ENCODE peak calls at places on chromosomes 16 and 17, in seven cellular contexts. A, V, B, P, O, H and K are unnamed samples.

GRCh38 chr17:34847939-34848338 is 113.3 kb downstream of the CCT6B start:
- DNase-seq in A (no peak), V (no peak), B (no peak), P (no peak), O (peak; percentile 85), H (no peak), K (no peak)

GRCh38 chr16:10153993-10154788 is 28.0 kb downstream of the GRIN2A start:
- DNase-seq in A (no peak), V (no peak), B (no peak), P (no peak), O (no peak), H (no peak), K (no peak)

GRCh38 chr17:75808549-75808904 is 23.9 kb downstream of the UNK start:
- DNase-seq in A (no peak), V (no peak), B (no peak), P (no peak), O (no peak), H (peak; percentile 17), K (no peak)

GRCh38 chr16:2196162-2196980 is at the start of gene CASKIN1:
- DNase-seq in A (no peak), V (no peak), B (no peak), P (no peak), O (peak; percentile 33), H (no peak), K (peak; percentile 67)

GRCh38 chr17:40112718-40113109 is 9.1 kb upstream of the MSL1 start:
- DNase-seq in A (no peak), V (no peak), B (no peak), P (peak; percentile 46), O (no peak), H (no peak), K (no peak)

GRCh38 chr16:22177968-22178934 is 15.9 kb downstream of the SDR42E2 start:
- DNase-seq in A (no peak), V (no peak), B (no peak), P (no peak), O (no peak), H (no peak), K (no peak)

GRCh38 chr17:65365209-65365608 is 196.2 kb downstream of the AXIN2 start:
- DNase-seq in A (no peak), V (no peak), B (no peak), P (no peak), O (no peak), H (no peak), K (no peak)

GRCh38 chr17:7330099-7331015 is 1.2 kb upstream of the NEURL4 start:
- DNase-seq in A (peak; percentile 72), V (peak; percentile 55), B (peak; percentile 74), P (peak; percentile 85), O (peak; percentile 66), H (peak; percentile 74), K (peak; percentile 91)

GRCh38 chr17:42347198-42347597 is 41.0 kb downstream of the STAT3 start:
- DNase-seq in A (peak; percentile 86), V (no peak), B (no peak), P (no peak), O (no peak), H (peak; percentile 90), K (no peak)

GRCh38 chr16:57807968-57808528 is 5.8 kb upstream of the KIFC3 start:
- DNase-seq in A (peak; percentile 59), V (no peak), B (peak; percentile 36), P (peak; percentile 72), O (peak; percentile 75), H (peak; percentile 54), K (peak; percentile 83)

GRCh38 chr17:32016231-32016630 is 9.0 kb downstream of the LRRC37B start:
- DNase-seq in A (no peak), V (no peak), B (no peak), P (no peak), O (peak; percentile 58), H (no peak), K (no peak)

GRCh38 chr16:65710107-65710506 is 588.2 kb upstream of the CDH11 start:
- DNase-seq in A (no peak), V (no peak), B (no peak), P (no peak), O (no peak), H (no peak), K (no peak)

GRCh38 chr16:56068816-56069215 is 122.5 kb upstream of the GNAO1 start:
- DNase-seq in A (no peak), V (no peak), B (no peak), P (no peak), O (no peak), H (no peak), K (no peak)

DNA sequence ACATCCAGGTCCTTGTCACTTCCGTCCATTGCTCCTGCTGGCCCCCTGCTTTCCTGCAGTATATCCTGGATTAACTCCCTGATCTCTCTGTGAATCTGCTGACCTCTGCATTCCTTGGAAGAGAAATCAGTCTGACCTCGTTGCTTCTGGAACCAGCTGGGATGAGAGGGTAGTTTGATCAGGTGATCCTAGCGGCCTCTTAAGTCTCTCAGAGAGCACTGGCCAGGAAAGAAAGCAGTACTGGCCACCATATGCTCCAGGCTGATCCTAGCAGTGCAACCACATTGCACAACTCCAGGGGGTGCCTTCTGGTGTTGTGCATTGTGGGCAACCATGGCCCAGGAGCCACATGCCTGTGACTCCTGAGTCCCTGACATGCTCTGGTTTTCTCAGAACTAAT is 79.2 kb downstream of the ARHGAP23 start:
- DNase-seq in A (no peak), V (no peak), B (no peak), P (no peak), O (no peak), H (peak; percentile 20), K (no peak)
- TF ChIP-seq CTCF in A (no peak), V (no peak), B (no peak), P (no peak), O (no peak), H (no peak), K (no peak)

GRCh38 chr16:86297391-86297790 is 212.9 kb upstream of the FOXF1 start:
- DNase-seq in A (no peak), V (no peak), B (no peak), P (no peak), O (no peak), H (peak; percentile 36), K (no peak)
- TF ChIP-seq CTCF in A (no peak), V (no peak), B (no peak), P (no peak), O (no peak), H (no peak), K (no peak)

DNA sequence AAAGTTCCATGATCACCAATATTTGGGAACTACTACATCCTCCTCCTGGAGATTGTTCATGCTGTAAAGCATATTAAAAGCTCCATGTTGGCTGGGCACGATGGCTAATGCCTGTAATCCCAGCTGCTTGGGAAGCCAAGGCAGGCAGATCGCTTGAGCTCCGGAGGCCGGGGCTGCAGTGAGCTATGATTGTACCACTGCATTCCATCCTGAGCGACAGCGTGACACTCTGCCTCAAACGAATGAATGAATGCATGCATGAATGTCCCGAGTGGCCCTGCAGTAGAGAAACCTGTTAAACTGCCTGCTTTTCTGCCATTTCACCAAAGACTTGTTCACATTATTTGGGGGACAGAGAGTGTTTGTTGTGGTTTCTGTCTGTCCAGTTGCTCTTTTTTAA is 15.0 kb downstream of the CNEP1R1 start:
- DNase-seq in A (no peak), V (no peak), B (no peak), P (no peak), O (no peak), H (no peak), K (no peak)
- TF ChIP-seq CTCF in A (no peak), V (no peak), B (no peak), P (no peak), O (no peak), H (no peak), K (no peak)

DNA sequence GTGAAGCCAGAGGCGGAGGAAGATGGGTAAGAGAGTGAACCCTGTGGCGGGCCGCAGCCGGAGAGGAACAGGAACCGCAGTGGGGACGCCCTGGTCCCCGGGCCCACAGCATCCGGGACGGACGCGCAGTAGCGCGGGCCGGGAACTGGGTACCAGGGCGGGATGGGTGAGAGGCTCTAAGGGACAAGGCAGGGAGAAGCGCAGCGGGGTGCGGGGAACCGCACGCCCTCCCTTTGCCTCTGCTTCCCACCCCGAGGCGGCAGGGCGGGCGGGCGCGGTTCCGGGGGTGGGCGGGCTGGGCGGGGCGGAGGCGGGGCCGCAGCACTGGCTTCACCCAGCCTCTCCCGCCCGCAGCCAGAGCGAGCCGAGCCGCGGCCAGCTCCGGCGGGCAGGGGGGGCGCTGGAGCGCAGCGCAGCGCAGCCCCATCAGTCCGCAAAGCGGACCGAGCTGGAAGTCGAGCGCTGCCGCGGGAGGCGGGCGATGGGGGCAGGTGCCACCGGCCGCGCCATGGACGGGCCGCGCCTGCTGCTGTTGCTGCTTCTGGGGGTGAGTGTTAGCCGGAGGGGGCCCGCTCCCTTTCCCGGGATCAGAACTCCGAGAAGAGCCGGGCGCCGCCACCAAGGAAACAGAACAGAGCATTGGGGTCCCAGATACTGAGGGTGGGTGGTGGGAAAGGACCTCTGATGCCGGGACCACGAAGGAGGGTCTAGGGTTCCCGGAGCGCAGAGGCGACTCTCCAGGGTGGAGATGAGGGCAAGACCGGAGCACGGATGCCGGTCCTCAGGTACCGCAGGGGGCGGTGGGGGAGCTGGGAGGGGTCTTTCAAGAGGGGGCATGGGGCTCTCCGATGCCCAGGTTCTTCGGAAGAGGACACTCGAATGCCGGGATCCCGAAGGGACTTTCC is at the start of gene NGFR:
- DNase-seq in A (no peak), V (no peak), B (peak; percentile 42), P (peak; percentile 64), O (peak; percentile 28), H (peak; percentile 11), K (peak; percentile 89)
- TF ChIP-seq CTCF in A (no peak), V (no peak), B (peak; percentile 17), P (no peak), O (no peak), H (no peak), K (peak; percentile 40)

DNA sequence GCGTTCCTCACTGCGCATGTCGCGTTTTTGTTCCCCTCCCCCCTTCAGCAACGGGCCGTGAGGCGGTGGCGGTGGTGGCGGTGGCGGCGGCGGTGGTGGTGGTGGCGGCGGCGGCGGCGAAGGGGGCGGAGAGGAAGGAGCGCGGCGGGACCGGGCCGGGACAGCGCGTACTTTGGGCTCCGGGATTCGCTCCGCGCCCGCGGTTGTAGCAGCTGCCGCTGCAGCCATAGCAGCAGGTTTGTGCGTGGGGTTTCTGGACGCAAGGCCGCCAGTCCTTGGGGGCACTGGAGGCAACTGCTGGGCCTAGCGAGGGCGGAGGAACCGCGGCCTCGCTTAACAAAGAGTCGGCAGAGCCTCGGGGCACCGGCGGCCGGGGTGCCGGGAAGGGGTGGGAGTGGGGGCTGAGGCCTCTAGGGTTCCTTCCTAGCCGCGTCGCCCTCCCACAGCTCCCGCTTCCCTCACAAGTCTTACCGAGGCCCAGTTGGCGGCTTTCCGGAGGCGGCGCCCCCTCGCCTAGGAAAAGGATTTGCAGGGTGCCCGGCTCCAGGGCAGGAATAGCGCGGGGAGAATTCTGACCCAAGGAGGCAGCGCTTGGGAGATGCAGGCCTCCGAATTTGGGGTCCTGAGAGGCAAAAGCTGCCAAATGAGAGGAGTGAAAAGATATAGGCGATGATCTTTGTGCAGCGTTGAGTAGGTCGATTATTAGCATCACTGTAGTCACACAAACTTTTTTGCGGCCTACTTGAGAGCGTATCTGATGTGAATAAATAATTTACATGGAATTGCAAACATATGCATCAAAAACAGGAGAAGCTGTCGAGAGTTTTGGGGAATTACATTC is at the start of gene DDX42:
- DNase-seq in A (peak; percentile 63), V (peak; percentile 51), B (peak; percentile 91), P (peak; percentile 91), O (peak; percentile 40), H (peak; percentile 45), K (no peak)
- TF ChIP-seq CTCF in A (peak; percentile 3), V (peak; percentile 13), B (peak; percentile 32), P (no peak), O (no peak), H (no peak), K (no peak)

GRCh38 chr17:16463341-16464000 is 28.5 kb downstream of the LRRC75A start:
- DNase-seq in A (peak; percentile 59), V (no peak), B (no peak), P (no peak), O (no peak), H (no peak), K (no peak)
- TF ChIP-seq CTCF in A (no peak), V (peak; percentile 29), B (peak; percentile 20), P (no peak), O (no peak), H (no peak), K (no peak)